ENCODE peak calls at places on chromosomes 4 and X, in six cellular contexts. One of them, this sample, is unnamed.

GRCh38 chrX:24498181-24498580 is 33.1 kb downstream of the PDK3 start:
- DNase-seq in CD4-positive, alpha-beta T cell: peak; percentile 20
- DNase-seq in fibroblast of the aortic adventitia: peak; percentile 39
- DNase-seq in fibroblast of pulmonary artery: peak; percentile 16
- DNase-seq in cardiac fibroblast: peak; percentile 22
- DNase-seq in activated B cell treated with CpG ODN at 0.5 μM for 24 hours: no peak
- DNase-seq in this sample: no peak

GRCh38 chr4:87853108-87853507 is 20.3 kb downstream of the MEPE start:
- DNase-seq in CD4-positive, alpha-beta T cell: no peak
- DNase-seq in fibroblast of the aortic adventitia: peak; percentile 80
- DNase-seq in fibroblast of pulmonary artery: peak; percentile 78
- DNase-seq in cardiac fibroblast: peak; percentile 70
- DNase-seq in activated B cell treated with CpG ODN at 0.5 μM for 24 hours: no peak
- DNase-seq in this sample: no peak

GRCh38 chr4:76590847-76591281 is 155.8 kb downstream of the SHROOM3 start:
- DNase-seq in CD4-positive, alpha-beta T cell: no peak
- DNase-seq in fibroblast of the aortic adventitia: peak; percentile 28
- DNase-seq in fibroblast of pulmonary artery: peak; percentile 23
- DNase-seq in cardiac fibroblast: peak; percentile 29
- DNase-seq in activated B cell treated with CpG ODN at 0.5 μM for 24 hours: no peak
- DNase-seq in this sample: no peak

GRCh38 chrX:70196961-70197805 is 19.9 kb downstream of the DGAT2L6 start:
- DNase-seq in CD4-positive, alpha-beta T cell: peak; percentile 38
- DNase-seq in fibroblast of the aortic adventitia: peak; percentile 67
- DNase-seq in fibroblast of pulmonary artery: peak; percentile 61
- DNase-seq in cardiac fibroblast: peak; percentile 60
- DNase-seq in activated B cell treated with CpG ODN at 0.5 μM for 24 hours: peak; percentile 14
- DNase-seq in this sample: peak; percentile 33

GRCh38 chrX:11309220-11309619 is 16.0 kb downstream of the AMELX start:
- DNase-seq in CD4-positive, alpha-beta T cell: no peak
- DNase-seq in fibroblast of the aortic adventitia: no peak
- DNase-seq in fibroblast of pulmonary artery: no peak
- DNase-seq in cardiac fibroblast: no peak
- DNase-seq in activated B cell treated with CpG ODN at 0.5 μM for 24 hours: no peak
- DNase-seq in this sample: no peak

GRCh38 chr4:167234388-167234881 is at the start of gene SPOCK3:
- DNase-seq in CD4-positive, alpha-beta T cell: no peak
- DNase-seq in fibroblast of the aortic adventitia: peak; percentile 51
- DNase-seq in fibroblast of pulmonary artery: peak; percentile 48
- DNase-seq in cardiac fibroblast: peak; percentile 54
- DNase-seq in activated B cell treated with CpG ODN at 0.5 μM for 24 hours: no peak
- DNase-seq in this sample: no peak

GRCh38 chr4:6395466-6396228 is 76.8 kb downstream of the PPP2R2C start:
- DNase-seq in CD4-positive, alpha-beta T cell: no peak
- DNase-seq in fibroblast of the aortic adventitia: no peak
- DNase-seq in fibroblast of pulmonary artery: no peak
- DNase-seq in cardiac fibroblast: no peak
- DNase-seq in activated B cell treated with CpG ODN at 0.5 μM for 24 hours: no peak
- DNase-seq in this sample: no peak

GRCh38 chrX:107207089-107207488 is 678 bp downstream of the DNAAF6 start:
- DNase-seq in CD4-positive, alpha-beta T cell: no peak
- DNase-seq in fibroblast of the aortic adventitia: no peak
- DNase-seq in fibroblast of pulmonary artery: no peak
- DNase-seq in cardiac fibroblast: no peak
- DNase-seq in activated B cell treated with CpG ODN at 0.5 μM for 24 hours: no peak
- DNase-seq in this sample: no peak

GRCh38 chrX:93422693-93423092 is 250.7 kb downstream of the NAP1L3 start:
- DNase-seq in CD4-positive, alpha-beta T cell: no peak
- DNase-seq in fibroblast of the aortic adventitia: peak; percentile 3
- DNase-seq in fibroblast of pulmonary artery: peak; percentile 11
- DNase-seq in cardiac fibroblast: peak; percentile 0
- DNase-seq in activated B cell treated with CpG ODN at 0.5 μM for 24 hours: no peak
- DNase-seq in this sample: no peak

GRCh38 chr4:3491681-3492405 is 28.7 kb downstream of the DOK7 start:
- DNase-seq in CD4-positive, alpha-beta T cell: no peak
- DNase-seq in fibroblast of the aortic adventitia: peak; percentile 50
- DNase-seq in fibroblast of pulmonary artery: peak; percentile 28
- DNase-seq in cardiac fibroblast: peak; percentile 37
- DNase-seq in activated B cell treated with CpG ODN at 0.5 μM for 24 hours: no peak
- DNase-seq in this sample: no peak

GRCh38 chr4:183659919-183660318 is 826 bp downstream of the TRAPPC11 start:
- DNase-seq in CD4-positive, alpha-beta T cell: no peak
- DNase-seq in fibroblast of the aortic adventitia: peak; percentile 9
- DNase-seq in fibroblast of pulmonary artery: no peak
- DNase-seq in cardiac fibroblast: no peak
- DNase-seq in activated B cell treated with CpG ODN at 0.5 μM for 24 hours: no peak
- DNase-seq in this sample: no peak
- TF ChIP-seq CTCF in CD4-positive, alpha-beta T cell: no peak
- TF ChIP-seq CTCF in fibroblast of the aortic adventitia: no peak
- TF ChIP-seq CTCF in fibroblast of pulmonary artery: no peak
- TF ChIP-seq CTCF in cardiac fibroblast: no peak
- TF ChIP-seq CTCF in activated B cell treated with CpG ODN at 0.5 μM for 24 hours: no peak
- TF ChIP-seq CTCF in this sample: no peak

DNA sequence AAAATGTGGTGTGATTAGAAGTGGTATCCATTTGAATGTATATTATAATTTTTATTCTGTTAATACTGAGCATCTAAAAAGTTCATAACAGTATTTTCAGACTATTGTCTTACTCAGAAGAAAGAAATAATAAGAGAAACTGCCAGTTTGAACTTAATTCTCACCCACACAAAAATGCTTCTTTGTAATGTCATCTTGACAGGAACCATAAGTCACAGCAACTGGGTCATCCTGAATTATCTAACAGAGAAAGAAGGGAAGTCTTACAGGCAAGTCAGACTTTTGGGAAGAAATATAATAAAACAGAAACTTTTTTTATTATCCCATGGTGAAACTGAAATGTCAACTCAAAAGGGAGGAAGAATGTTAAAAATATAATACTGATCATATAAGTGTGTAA is 83.1 kb downstream of the NDST4 start:
- DNase-seq in CD4-positive, alpha-beta T cell: no peak
- DNase-seq in fibroblast of the aortic adventitia: no peak
- DNase-seq in fibroblast of pulmonary artery: no peak
- DNase-seq in cardiac fibroblast: no peak
- DNase-seq in activated B cell treated with CpG ODN at 0.5 μM for 24 hours: no peak
- DNase-seq in this sample: no peak
- TF ChIP-seq CTCF in CD4-positive, alpha-beta T cell: no peak
- TF ChIP-seq CTCF in fibroblast of the aortic adventitia: no peak
- TF ChIP-seq CTCF in fibroblast of pulmonary artery: no peak
- TF ChIP-seq CTCF in cardiac fibroblast: no peak
- TF ChIP-seq CTCF in activated B cell treated with CpG ODN at 0.5 μM for 24 hours: no peak
- TF ChIP-seq CTCF in this sample: no peak

DNA sequence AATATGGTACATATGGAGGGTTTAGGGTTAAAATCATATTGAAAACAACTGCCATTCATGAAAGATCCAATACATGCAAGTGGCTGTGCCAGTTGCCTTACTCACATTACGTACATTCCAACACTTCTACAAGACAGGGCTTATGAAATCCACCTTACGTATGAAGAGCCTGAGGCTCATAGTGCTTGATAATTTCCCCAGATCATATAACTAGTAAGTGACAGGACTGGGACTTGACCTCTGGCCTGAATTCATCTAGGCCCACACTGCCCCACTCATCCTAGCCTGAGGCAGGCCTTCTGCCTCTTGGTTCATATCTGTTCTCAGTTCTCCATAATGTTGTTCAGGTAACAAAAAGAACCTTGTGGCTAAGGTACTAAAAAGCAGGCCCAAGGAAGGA is 226.3 kb downstream of the FGF13 start:
- DNase-seq in CD4-positive, alpha-beta T cell: no peak
- DNase-seq in fibroblast of the aortic adventitia: no peak
- DNase-seq in fibroblast of pulmonary artery: no peak
- DNase-seq in cardiac fibroblast: no peak
- DNase-seq in activated B cell treated with CpG ODN at 0.5 μM for 24 hours: no peak
- DNase-seq in this sample: no peak
- TF ChIP-seq CTCF in CD4-positive, alpha-beta T cell: no peak
- TF ChIP-seq CTCF in fibroblast of the aortic adventitia: no peak
- TF ChIP-seq CTCF in fibroblast of pulmonary artery: no peak
- TF ChIP-seq CTCF in cardiac fibroblast: no peak
- TF ChIP-seq CTCF in activated B cell treated with CpG ODN at 0.5 μM for 24 hours: no peak
- TF ChIP-seq CTCF in this sample: no peak

DNA sequence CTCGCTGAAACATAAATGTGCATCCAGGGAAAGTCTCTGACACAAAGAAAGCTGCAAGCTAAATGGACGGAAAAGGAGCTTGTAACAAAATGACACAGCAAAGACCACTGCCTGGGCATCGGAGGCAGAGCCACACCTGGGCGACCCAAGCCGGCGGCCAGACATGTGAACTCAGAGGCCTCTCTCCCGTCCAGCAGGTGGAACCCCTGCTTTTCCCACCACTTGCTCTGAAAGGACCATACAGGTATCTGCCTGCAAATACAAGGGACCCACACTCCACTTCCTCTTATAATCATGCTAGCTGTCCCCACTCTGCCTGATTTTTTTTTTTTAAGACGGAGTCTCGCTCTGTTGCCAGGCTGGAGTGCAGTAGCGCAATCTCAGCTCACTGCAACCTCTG is 12.0 kb downstream of the CPLX1 start:
- DNase-seq in CD4-positive, alpha-beta T cell: no peak
- DNase-seq in fibroblast of the aortic adventitia: no peak
- DNase-seq in fibroblast of pulmonary artery: no peak
- DNase-seq in cardiac fibroblast: no peak
- DNase-seq in activated B cell treated with CpG ODN at 0.5 μM for 24 hours: no peak
- DNase-seq in this sample: no peak
- TF ChIP-seq CTCF in CD4-positive, alpha-beta T cell: no peak
- TF ChIP-seq CTCF in fibroblast of the aortic adventitia: no peak
- TF ChIP-seq CTCF in fibroblast of pulmonary artery: no peak
- TF ChIP-seq CTCF in cardiac fibroblast: no peak
- TF ChIP-seq CTCF in activated B cell treated with CpG ODN at 0.5 μM for 24 hours: no peak
- TF ChIP-seq CTCF in this sample: no peak

DNA sequence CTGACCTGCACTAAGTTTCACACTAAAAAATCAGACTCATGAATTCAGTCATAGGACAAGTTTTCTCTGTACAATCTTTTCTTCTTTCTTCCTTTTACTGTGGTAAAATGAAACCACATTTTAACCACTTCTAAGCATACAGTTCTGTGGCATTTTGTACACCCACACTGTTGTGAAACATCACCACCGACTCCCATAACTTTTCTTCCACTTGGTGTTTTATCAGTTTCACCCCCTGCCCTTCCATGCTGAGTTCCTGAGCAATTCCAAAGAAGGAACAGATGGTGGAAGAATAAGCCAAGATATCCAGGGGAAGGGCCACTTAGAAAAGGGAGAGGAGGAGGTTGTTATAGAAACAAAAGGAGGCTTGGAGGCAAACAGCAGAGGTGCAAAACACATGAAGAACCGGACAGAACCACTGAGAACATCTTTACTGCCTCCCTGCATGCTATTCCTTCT is 22.6 kb downstream of the SLC25A4 start:
- DNase-seq in CD4-positive, alpha-beta T cell: no peak
- DNase-seq in fibroblast of the aortic adventitia: peak; percentile 91
- DNase-seq in fibroblast of pulmonary artery: peak; percentile 87
- DNase-seq in cardiac fibroblast: peak; percentile 89
- DNase-seq in activated B cell treated with CpG ODN at 0.5 μM for 24 hours: no peak
- DNase-seq in this sample: no peak
- TF ChIP-seq CTCF in CD4-positive, alpha-beta T cell: no peak
- TF ChIP-seq CTCF in fibroblast of the aortic adventitia: no peak
- TF ChIP-seq CTCF in fibroblast of pulmonary artery: no peak
- TF ChIP-seq CTCF in cardiac fibroblast: no peak
- TF ChIP-seq CTCF in activated B cell treated with CpG ODN at 0.5 μM for 24 hours: no peak
- TF ChIP-seq CTCF in this sample: no peak

DNA sequence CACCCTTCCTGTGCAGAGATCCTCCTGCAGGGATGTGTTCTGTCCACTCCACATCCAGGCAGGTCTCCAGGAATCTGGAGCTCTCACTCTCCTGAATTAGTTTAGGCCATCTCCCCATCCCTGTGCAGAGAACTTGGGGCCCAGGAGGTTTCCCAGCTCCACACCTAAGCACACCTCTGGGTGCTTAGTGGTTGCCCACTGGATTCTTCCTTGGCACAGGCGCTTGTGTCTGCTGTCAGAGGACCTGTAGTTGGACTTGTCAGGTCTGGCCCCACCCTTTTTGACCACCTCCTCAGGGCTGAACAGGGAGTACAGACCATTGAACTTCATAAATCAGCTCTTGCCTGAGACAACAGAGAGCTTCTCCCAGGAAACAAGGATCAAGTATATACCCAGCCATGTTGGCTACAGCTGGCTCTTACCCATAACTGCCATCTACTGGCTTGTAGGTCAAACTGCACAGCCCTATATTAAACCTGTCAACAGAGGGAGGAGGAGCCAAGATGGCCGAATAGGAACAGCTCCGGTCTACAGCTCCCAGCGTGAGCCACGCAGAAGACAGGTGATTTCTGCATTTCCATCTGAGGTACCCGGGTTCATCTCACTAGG is 275.5 kb downstream of the PPARGC1A start:
- DNase-seq in CD4-positive, alpha-beta T cell: no peak
- DNase-seq in fibroblast of the aortic adventitia: peak; percentile 21
- DNase-seq in fibroblast of pulmonary artery: peak; percentile 58
- DNase-seq in cardiac fibroblast: peak; percentile 49
- DNase-seq in activated B cell treated with CpG ODN at 0.5 μM for 24 hours: no peak
- DNase-seq in this sample: no peak
- TF ChIP-seq CTCF in CD4-positive, alpha-beta T cell: no peak
- TF ChIP-seq CTCF in fibroblast of the aortic adventitia: peak; percentile 31
- TF ChIP-seq CTCF in fibroblast of pulmonary artery: peak; percentile 49
- TF ChIP-seq CTCF in cardiac fibroblast: peak; percentile 18
- TF ChIP-seq CTCF in activated B cell treated with CpG ODN at 0.5 μM for 24 hours: no peak
- TF ChIP-seq CTCF in this sample: no peak

DNA sequence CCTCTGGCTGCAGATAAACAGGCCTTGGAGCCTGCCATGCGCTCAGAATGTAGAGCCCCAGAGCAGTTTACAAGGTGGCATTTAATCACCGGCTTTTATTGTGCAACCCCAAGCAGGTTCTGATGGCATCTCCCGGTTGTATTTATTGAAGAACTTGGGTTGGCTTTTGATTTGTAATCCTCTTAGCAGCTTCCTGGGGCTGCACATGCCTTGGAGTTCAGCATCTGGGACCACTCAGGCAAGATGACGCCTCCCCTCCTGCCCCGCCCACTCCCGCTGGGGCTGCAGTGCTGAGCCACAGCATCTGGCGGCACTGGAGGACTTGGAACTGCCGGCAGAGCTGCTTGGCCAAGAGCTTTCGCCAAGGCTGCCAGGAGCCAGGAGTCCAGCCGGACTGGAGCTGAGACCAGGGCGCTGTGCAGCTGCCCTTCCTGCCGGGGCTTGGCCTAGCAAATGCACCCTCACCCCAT is 5.3 kb downstream of the HTRA3 start:
- DNase-seq in CD4-positive, alpha-beta T cell: no peak
- DNase-seq in fibroblast of the aortic adventitia: peak; percentile 97
- DNase-seq in fibroblast of pulmonary artery: peak; percentile 95
- DNase-seq in cardiac fibroblast: peak; percentile 97
- DNase-seq in activated B cell treated with CpG ODN at 0.5 μM for 24 hours: no peak
- DNase-seq in this sample: no peak
- TF ChIP-seq CTCF in CD4-positive, alpha-beta T cell: no peak
- TF ChIP-seq CTCF in fibroblast of the aortic adventitia: peak; percentile 68
- TF ChIP-seq CTCF in fibroblast of pulmonary artery: peak; percentile 55
- TF ChIP-seq CTCF in cardiac fibroblast: peak; percentile 61
- TF ChIP-seq CTCF in activated B cell treated with CpG ODN at 0.5 μM for 24 hours: no peak
- TF ChIP-seq CTCF in this sample: no peak

DNA sequence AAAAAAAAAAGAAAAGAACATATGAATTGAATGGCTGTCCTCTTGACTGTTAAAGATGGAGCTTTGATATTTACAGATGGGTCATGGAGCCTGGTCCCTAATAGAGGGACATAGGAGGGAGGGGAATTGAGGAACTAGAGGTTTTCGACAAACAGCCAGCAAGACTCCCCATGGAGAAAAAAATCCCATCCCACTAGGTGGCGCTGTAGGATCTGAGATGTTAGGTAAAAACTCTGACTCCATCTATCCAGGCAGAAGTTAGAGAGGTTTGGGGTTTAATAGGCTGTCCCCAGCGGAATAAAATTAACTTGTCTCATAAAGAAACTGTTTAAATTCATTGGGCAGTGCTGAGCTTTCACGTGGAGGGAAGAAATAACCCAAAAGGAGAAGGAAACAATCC is 45.9 kb downstream of the HMGB2 start:
- DNase-seq in CD4-positive, alpha-beta T cell: peak; percentile 52
- DNase-seq in fibroblast of the aortic adventitia: peak; percentile 76
- DNase-seq in fibroblast of pulmonary artery: peak; percentile 82
- DNase-seq in cardiac fibroblast: peak; percentile 81
- DNase-seq in activated B cell treated with CpG ODN at 0.5 μM for 24 hours: no peak
- DNase-seq in this sample: peak; percentile 75
- TF ChIP-seq CTCF in CD4-positive, alpha-beta T cell: peak; percentile 68
- TF ChIP-seq CTCF in fibroblast of the aortic adventitia: peak; percentile 61
- TF ChIP-seq CTCF in fibroblast of pulmonary artery: peak; percentile 64
- TF ChIP-seq CTCF in cardiac fibroblast: peak; percentile 64
- TF ChIP-seq CTCF in activated B cell treated with CpG ODN at 0.5 μM for 24 hours: no peak
- TF ChIP-seq CTCF in this sample: no peak